ENCODE peak calls at places on chromosomes 7 and 10, in six cellular contexts. One of them, this sample, is unnamed.

GRCh38 chr7:42378149-42378548 is 141.1 kb upstream of the GLI3 start:
- DNase-seq in A673: no peak
- DNase-seq in pancreas: no peak
- DNase-seq in tibial nerve: no peak
- DNase-seq in Peyer's patch: no peak
- DNase-seq in esophagus muscularis mucosa: no peak
- DNase-seq in this sample: no peak

GRCh38 chr10:112585052-112585451 is 138.0 kb downstream of the VTI1A start:
- DNase-seq in A673: no peak
- DNase-seq in pancreas: no peak
- DNase-seq in Peyer's patch: no peak
- DNase-seq in tibial nerve: no peak
- DNase-seq in esophagus muscularis mucosa: no peak
- DNase-seq in this sample: peak

GRCh38 chr7:15839415-15840100 is 153.1 kb upstream of the MEOX2 start:
- DNase-seq in tibial nerve: peak
- DNase-seq in esophagus muscularis mucosa: no peak
- DNase-seq in A673: peak
- DNase-seq in pancreas: no peak
- DNase-seq in Peyer's patch: no peak
- DNase-seq in this sample: no peak

GRCh38 chr7:148747274-148747673 is 48.6 kb downstream of the CUL1 start:
- DNase-seq in tibial nerve: no peak
- DNase-seq in esophagus muscularis mucosa: no peak
- DNase-seq in Peyer's patch: no peak
- DNase-seq in pancreas: no peak
- DNase-seq in A673: no peak
- DNase-seq in this sample: no peak

GRCh38 chr10:23191764-23192395 is at the start of gene PTF1A:
- DNase-seq in esophagus muscularis mucosa: peak
- DNase-seq in tibial nerve: no peak
- DNase-seq in pancreas: peak
- DNase-seq in Peyer's patch: no peak
- DNase-seq in A673: peak
- DNase-seq in this sample: no peak

GRCh38 chr7:1742555-1743303 is 72.7 kb downstream of the ELFN1 start:
- DNase-seq in esophagus muscularis mucosa: no peak
- DNase-seq in Peyer's patch: peak
- DNase-seq in A673: peak
- DNase-seq in pancreas: peak
- DNase-seq in tibial nerve: no peak
- DNase-seq in this sample: no peak

GRCh38 chr10:8379906-8380832 is 325.7 kb downstream of the GATA3 start:
- DNase-seq in esophagus muscularis mucosa: no peak
- DNase-seq in pancreas: no peak
- DNase-seq in Peyer's patch: no peak
- DNase-seq in tibial nerve: no peak
- DNase-seq in A673: no peak
- DNase-seq in this sample: no peak

GRCh38 chr7:6160191-6160623 is 112.2 kb downstream of the CYTH3 start:
- DNase-seq in Peyer's patch: peak
- DNase-seq in esophagus muscularis mucosa: no peak
- DNase-seq in tibial nerve: peak
- DNase-seq in pancreas: no peak
- DNase-seq in A673: peak
- DNase-seq in this sample: peak

GRCh38 chr7:31782411-31782991 is 95.5 kb downstream of the PPP1R17 start:
- DNase-seq in esophagus muscularis mucosa: no peak
- DNase-seq in Peyer's patch: peak
- DNase-seq in tibial nerve: no peak
- DNase-seq in A673: peak
- DNase-seq in pancreas: peak
- DNase-seq in this sample: no peak

GRCh38 chr10:43401627-43402026 is 7.4 kb downstream of the HNRNPF start:
- DNase-seq in A673: no peak
- DNase-seq in pancreas: no peak
- DNase-seq in esophagus muscularis mucosa: no peak
- DNase-seq in tibial nerve: no peak
- DNase-seq in Peyer's patch: peak
- DNase-seq in this sample: no peak

GRCh38 chr7:26864309-26865093 is at the start of gene SKAP2:
- DNase-seq in Peyer's patch: peak
- DNase-seq in tibial nerve: peak
- DNase-seq in pancreas: peak
- DNase-seq in A673: peak
- DNase-seq in esophagus muscularis mucosa: peak
- DNase-seq in this sample: peak

GRCh38 chr10:60778978-60779668 is 845 bp downstream of the CDK1 start:
- DNase-seq in Peyer's patch: no peak
- DNase-seq in A673: peak
- DNase-seq in tibial nerve: no peak
- DNase-seq in esophagus muscularis mucosa: no peak
- DNase-seq in pancreas: no peak
- DNase-seq in this sample: no peak

GRCh38 chr7:1377111-1377909 is 82.0 kb downstream of the MICALL2 start:
- DNase-seq in pancreas: no peak
- DNase-seq in Peyer's patch: no peak
- DNase-seq in esophagus muscularis mucosa: no peak
- DNase-seq in A673: no peak
- DNase-seq in tibial nerve: no peak
- DNase-seq in this sample: no peak

GRCh38 chr7:91683823-91684222 is 196.7 kb downstream of the MTERF1 start:
- DNase-seq in Peyer's patch: no peak
- DNase-seq in pancreas: no peak
- DNase-seq in tibial nerve: no peak
- DNase-seq in A673: peak
- DNase-seq in esophagus muscularis mucosa: no peak
- DNase-seq in this sample: no peak

GRCh38 chr7:79612027-79612426 is 158.6 kb upstream of the MAGI2 start:
- DNase-seq in esophagus muscularis mucosa: no peak
- DNase-seq in A673: no peak
- DNase-seq in pancreas: no peak
- DNase-seq in tibial nerve: no peak
- DNase-seq in Peyer's patch: no peak
- DNase-seq in this sample: peak

GRCh38 chr7:93921607-93922446 is at the start of gene GNG11:
- DNase-seq in A673: peak
- DNase-seq in pancreas: peak
- DNase-seq in esophagus muscularis mucosa: no peak
- DNase-seq in Peyer's patch: peak
- DNase-seq in tibial nerve: peak
- DNase-seq in this sample: peak

GRCh38 chr10:110138197-110138812 is 69.1 kb upstream of the MXI1 start:
- DNase-seq in pancreas: no peak
- DNase-seq in esophagus muscularis mucosa: no peak
- DNase-seq in tibial nerve: no peak
- DNase-seq in A673: peak
- DNase-seq in Peyer's patch: no peak
- DNase-seq in this sample: no peak

GRCh38 chr10:127996586-127996985 is 89.7 kb downstream of the PTPRE start:
- DNase-seq in tibial nerve: no peak
- DNase-seq in Peyer's patch: peak
- DNase-seq in A673: no peak
- DNase-seq in pancreas: no peak
- DNase-seq in esophagus muscularis mucosa: no peak
- DNase-seq in this sample: no peak

GRCh38 chr10:80555415-80555814 is 17.7 kb downstream of the SH2D4B start:
- DNase-seq in tibial nerve: no peak
- DNase-seq in pancreas: no peak
- DNase-seq in A673: no peak
- DNase-seq in esophagus muscularis mucosa: peak
- DNase-seq in Peyer's patch: no peak
- DNase-seq in this sample: no peak

GRCh38 chr10:45454262-45454661 is 80.2 kb downstream of the ALOX5 start:
- DNase-seq in tibial nerve: no peak
- DNase-seq in A673: no peak
- DNase-seq in esophagus muscularis mucosa: peak
- DNase-seq in pancreas: no peak
- DNase-seq in Peyer's patch: no peak
- DNase-seq in this sample: no peak

GRCh38 chr10:70109064-70109729 is 23.4 kb downstream of the AIFM2 start:
- DNase-seq in pancreas: no peak
- DNase-seq in esophagus muscularis mucosa: no peak
- DNase-seq in tibial nerve: no peak
- DNase-seq in A673: no peak
- DNase-seq in Peyer's patch: no peak
- DNase-seq in this sample: no peak

GRCh38 chr10:70101668-70102067 is 31.0 kb downstream of the AIFM2 start:
- DNase-seq in esophagus muscularis mucosa: no peak
- DNase-seq in A673: no peak
- DNase-seq in pancreas: no peak
- DNase-seq in Peyer's patch: no peak
- DNase-seq in tibial nerve: no peak
- DNase-seq in this sample: no peak

GRCh38 chr10:70111496-70111895 is 21.1 kb downstream of the AIFM2 start:
- DNase-seq in Peyer's patch: no peak
- DNase-seq in pancreas: no peak
- DNase-seq in esophagus muscularis mucosa: no peak
- DNase-seq in tibial nerve: no peak
- DNase-seq in A673: no peak
- DNase-seq in this sample: no peak

DNA sequence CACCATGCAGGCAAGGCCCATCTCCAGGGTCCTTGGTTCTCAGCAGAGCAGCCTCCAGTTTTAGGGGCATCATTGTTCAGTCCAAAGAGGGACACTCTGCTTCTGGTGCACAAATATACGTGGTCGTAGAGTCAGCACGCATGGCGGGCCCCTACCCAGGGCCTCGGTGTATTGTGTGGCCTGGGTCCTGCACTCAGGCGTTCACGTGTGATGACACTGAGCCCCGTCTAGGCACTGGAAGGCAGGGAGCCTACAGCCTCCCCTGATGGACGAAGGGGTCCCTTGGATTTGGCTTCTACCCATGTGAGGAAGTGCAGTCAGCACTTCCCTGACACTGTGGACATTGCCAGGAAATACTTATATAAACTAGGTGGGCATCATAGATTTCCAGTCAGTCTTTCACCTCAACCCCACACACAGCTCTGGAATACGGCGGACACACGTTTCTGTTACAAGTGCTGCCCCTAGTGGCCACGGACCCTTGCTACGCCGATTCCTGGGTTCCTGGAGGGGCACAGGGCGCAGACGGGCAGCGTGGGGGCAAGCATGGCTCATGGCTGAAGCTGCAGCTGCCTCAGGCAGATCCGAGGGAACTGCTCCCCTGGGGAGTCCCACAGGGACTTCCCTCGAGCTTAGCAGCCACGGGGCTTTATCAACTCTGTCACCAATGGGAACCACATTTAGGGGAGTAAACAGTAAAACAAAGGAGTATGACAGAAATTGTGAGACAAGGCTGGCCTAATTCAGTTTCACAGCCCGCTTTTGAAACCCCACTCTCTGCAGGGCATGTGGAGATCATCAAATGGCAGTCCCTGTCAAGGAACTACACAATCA is 25.4 kb downstream of the AIFM2 start:
- DNase-seq in tibial nerve: no peak
- DNase-seq in Peyer's patch: no peak
- DNase-seq in A673: peak
- DNase-seq in pancreas: no peak
- DNase-seq in esophagus muscularis mucosa: no peak
- DNase-seq in this sample: no peak
- TF ChIP-seq CTCF in tibial nerve: no peak
- TF ChIP-seq CTCF in Peyer's patch: no peak
- TF ChIP-seq CTCF in A673: peak
- TF ChIP-seq CTCF in pancreas: no peak
- TF ChIP-seq CTCF in esophagus muscularis mucosa: no peak
- TF ChIP-seq CTCF in this sample: peak

GRCh38 chr7:86978804-86979506 is 80.5 kb downstream of the ELAPOR2 start:
- DNase-seq in A673: no peak
- DNase-seq in pancreas: no peak
- DNase-seq in esophagus muscularis mucosa: no peak
- DNase-seq in Peyer's patch: no peak
- DNase-seq in tibial nerve: no peak
- DNase-seq in this sample: no peak

GRCh38 chr7:86975914-86976313 is 83.5 kb downstream of the ELAPOR2 start:
- DNase-seq in esophagus muscularis mucosa: no peak
- DNase-seq in pancreas: no peak
- DNase-seq in tibial nerve: no peak
- DNase-seq in A673: no peak
- DNase-seq in Peyer's patch: no peak
- DNase-seq in this sample: no peak

GRCh38 chr7:86976958-86977357 is 82.5 kb downstream of the ELAPOR2 start:
- DNase-seq in tibial nerve: no peak
- DNase-seq in A673: no peak
- DNase-seq in pancreas: no peak
- DNase-seq in Peyer's patch: no peak
- DNase-seq in esophagus muscularis mucosa: no peak
- DNase-seq in this sample: no peak

GRCh38 chr7:86972072-86972471 is 87.4 kb downstream of the ELAPOR2 start:
- DNase-seq in esophagus muscularis mucosa: no peak
- DNase-seq in Peyer's patch: no peak
- DNase-seq in pancreas: no peak
- DNase-seq in A673: peak
- DNase-seq in tibial nerve: no peak
- DNase-seq in this sample: no peak

DNA sequence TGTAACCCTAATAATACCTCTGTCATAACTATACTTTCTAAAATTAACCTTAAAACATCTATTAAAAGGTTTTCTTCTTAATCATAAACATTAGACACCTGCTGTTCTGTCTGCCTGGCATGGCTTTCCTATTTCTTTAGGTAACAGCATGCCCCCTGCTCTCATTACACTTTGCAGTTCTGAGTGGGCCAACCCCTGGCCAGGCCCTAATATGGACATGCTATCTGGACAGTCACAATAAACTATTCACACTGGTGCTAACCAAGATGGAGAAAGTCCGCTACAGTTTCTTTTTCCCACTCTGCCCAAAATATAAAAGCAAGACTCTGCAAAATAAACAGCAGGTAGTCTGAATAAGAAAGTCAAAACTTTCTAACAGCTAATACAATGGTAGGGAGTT is 84.0 kb downstream of the ELAPOR2 start:
- DNase-seq in tibial nerve: no peak
- DNase-seq in Peyer's patch: no peak
- DNase-seq in esophagus muscularis mucosa: no peak
- DNase-seq in A673: no peak
- DNase-seq in pancreas: no peak
- DNase-seq in this sample: no peak
- H3K4me3 ChIP-seq in tibial nerve: no peak
- H3K4me3 ChIP-seq in Peyer's patch: no peak
- H3K4me3 ChIP-seq in esophagus muscularis mucosa: peak
- H3K4me3 ChIP-seq in A673: no peak
- H3K4me3 ChIP-seq in pancreas: no peak
- H3K4me3 ChIP-seq in this sample: peak

DNA sequence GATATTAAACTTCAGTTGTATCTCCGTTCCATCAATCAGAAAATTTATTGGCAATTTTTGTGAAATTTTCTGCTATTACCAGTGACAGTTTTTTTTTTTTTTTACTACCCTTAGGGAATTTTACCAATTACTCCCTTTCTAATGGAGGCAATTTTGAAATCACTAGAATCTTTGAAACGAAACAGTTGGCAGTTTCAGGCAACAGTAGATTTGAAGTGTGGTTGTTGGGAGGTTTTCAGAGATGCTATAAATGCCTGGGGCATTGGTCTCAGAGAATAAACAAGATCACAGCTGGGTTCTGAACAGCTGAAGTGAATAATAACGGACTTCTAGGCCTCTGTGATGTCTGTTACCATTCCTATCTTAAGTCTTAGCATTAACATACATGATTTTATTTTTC is 535.9 kb upstream of the POT1 start:
- DNase-seq in esophagus muscularis mucosa: no peak
- DNase-seq in tibial nerve: no peak
- DNase-seq in pancreas: no peak
- DNase-seq in A673: no peak
- DNase-seq in Peyer's patch: no peak
- DNase-seq in this sample: no peak
- H3K27ac ChIP-seq in esophagus muscularis mucosa: no peak
- H3K27ac ChIP-seq in tibial nerve: no peak
- H3K27ac ChIP-seq in pancreas: no peak
- H3K27ac ChIP-seq in A673: no peak
- H3K27ac ChIP-seq in Peyer's patch: no peak
- H3K27ac ChIP-seq in this sample: no peak

GRCh38 chr10:86583983-86584382 is 62.4 kb upstream of the WAPL start:
- DNase-seq in Peyer's patch: no peak
- DNase-seq in A673: no peak
- DNase-seq in tibial nerve: no peak
- DNase-seq in pancreas: no peak
- DNase-seq in esophagus muscularis mucosa: no peak
- DNase-seq in this sample: no peak
- TF ChIP-seq CTCF in Peyer's patch: no peak
- TF ChIP-seq CTCF in A673: no peak
- TF ChIP-seq CTCF in tibial nerve: no peak
- TF ChIP-seq CTCF in pancreas: no peak
- TF ChIP-seq CTCF in esophagus muscularis mucosa: no peak
- TF ChIP-seq CTCF in this sample: no peak